ENCODE peak calls at places on chromosomes 4 and X, in four cellular contexts. L is kidney; K is CD4-positive, CD25-positive, alpha-beta regulatory T cell; E is IMR-90. W is an unnamed sample. For H3K36me3 and H3K4me1, the result is how much of the 10 kb centered on the place peaks cover.

GRCh38 chr4:132818091-132818490 is 331.0 kb upstream of the PCDH10 start:
- DNase-seq in L (no peak), E (no peak), K (no peak), W (no peak)

GRCh38 chrX:107227780-107228485 is 21.5 kb downstream of the DNAAF6 start:
- DNase-seq in K (no peak), L (no peak), E (no peak), W (no peak)

GRCh38 chr4:45438047-45438446 is 685.8 kb downstream of the GABRG1 start:
- DNase-seq in L (no peak), K (no peak), E (no peak), W (no peak)

GRCh38 chr4:101824500-101824899 is 34.0 kb downstream of the BANK1 start:
- DNase-seq in E (no peak), L (no peak), K (no peak), W (no peak)

GRCh38 chr4:56671860-56672259 is 9.2 kb downstream of the HOPX start:
- DNase-seq in E (no peak), L (no peak), K (no peak), W (no peak)

GRCh38 chr4:4693258-4693657 is 151.4 kb upstream of the STX18 start:
- DNase-seq in K (no peak), L (no peak), E (no peak), W (no peak)

GRCh38 chr4:115851918-115852766 is 738.7 kb upstream of the NDST4 start:
- DNase-seq in E (no peak), L (no peak), K (no peak), W (no peak)

GRCh38 chr4:67109276-67109675 is 436.0 kb downstream of the CENPC start:
- DNase-seq in L (no peak), K (no peak), E (no peak), W (no peak)

GRCh38 chrX:69151898-69152297 is 13.4 kb downstream of the PJA1 start:
- DNase-seq in E (no peak), K (no peak), L (no peak), W (no peak)

DNA sequence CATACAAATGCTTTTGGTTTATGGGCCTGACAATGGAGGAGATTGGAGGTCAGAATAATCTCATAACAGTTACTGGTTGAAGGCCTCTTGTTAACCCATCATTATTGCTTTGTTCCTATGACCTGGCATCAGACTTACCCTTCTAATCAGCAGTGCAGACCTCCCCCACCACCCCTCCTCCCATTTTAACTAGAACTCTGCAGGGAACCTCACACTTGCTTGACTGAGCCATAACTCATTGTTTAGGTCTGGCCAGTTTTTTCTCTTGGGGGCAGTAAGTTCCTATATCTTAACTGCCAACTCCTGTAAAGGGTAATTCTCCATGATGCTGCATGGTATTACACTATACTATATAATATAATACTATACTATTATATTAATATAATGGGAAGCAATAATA is 609.3 kb downstream of the IL1RAPL1 start:
- DNase-seq in E (no peak), K (no peak), L (no peak), W (no peak)
- H3K4me3 ChIP-seq in E (no peak), K (no peak), L (no peak), W (no peak)

DNA sequence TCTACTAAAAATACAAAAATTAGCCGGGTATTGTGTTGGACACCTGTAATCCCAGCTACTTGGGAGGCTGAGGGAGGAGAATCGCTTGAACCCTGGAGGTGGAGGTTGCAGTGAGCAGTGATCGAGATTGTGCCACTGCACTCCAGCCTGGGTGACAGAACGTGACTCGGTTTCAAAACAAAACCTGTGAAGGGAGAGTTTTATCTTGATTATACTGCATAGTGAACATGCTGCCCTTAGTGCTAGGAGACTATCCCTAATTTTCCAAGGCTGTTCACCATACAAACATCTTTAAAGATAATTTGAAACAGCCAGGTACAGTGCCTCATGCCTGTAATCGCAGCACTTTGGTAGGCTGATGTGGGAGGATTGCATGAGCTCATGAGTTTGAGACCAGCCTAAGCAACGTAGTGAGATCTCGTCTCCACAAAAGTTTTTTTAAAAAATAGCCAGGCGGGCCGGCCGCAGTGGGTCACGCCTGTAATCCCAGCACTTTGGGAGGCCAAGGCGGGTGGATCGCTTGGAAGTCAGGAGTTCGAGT is 6.2 kb downstream of the AFF1 start:
- DNase-seq in L (no peak), K (no peak), E (no peak), W (no peak)
- H3K36me3 ChIP-seq in L (under half), K (under half), E (under half), W (under half)

DNA sequence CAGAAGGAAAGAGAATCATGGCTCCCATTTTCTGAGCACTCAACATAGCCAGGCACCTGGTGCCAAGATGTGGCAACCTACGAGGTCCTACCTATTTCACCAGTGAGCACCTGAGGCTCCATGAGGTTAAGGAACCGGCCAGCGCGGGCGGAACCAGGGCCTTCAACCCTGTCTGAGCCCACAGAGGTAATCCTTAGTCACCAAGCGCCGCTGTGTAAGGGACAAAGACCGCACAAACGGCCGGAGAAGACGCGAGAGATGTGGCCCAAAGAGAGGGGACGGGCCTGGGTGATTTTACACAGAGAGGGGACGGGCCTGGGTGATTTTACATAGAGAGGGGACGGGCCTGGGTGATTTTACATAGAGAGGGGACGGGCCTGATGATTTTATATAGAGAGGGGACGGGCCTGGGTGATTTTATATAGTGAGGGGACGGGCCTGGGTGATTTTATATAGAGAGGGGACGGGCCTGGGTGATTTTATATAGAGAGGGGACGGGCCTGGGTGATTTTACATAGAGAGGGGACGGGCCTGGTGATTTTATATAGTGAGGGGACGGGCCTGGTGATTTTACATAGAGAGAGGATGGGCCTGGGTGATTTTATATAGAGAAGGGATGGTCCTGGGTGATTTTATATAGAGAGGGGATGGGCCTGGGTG is 114.2 kb downstream of the SMIM20 start:
- DNase-seq in E (no peak), L (no peak), K (no peak), W (no peak)
- H3K4me1 ChIP-seq in E (under half), L (under half), K (under half), W (under half)

GRCh38 chr4:143512978-143513313 is 556 bp upstream of the SMARCA5 start:
- DNase-seq in L (no peak), E (no peak), K (peak), W (no peak)
- H3K4me3 ChIP-seq in L (peak), E (peak), K (peak), W (peak)

GRCh38 chr4:7824218-7824617 is 115.4 kb downstream of the AFAP1 start:
- DNase-seq in L (no peak), E (peak), K (no peak), W (no peak)
- H3K36me3 ChIP-seq in L (under half), E (under half), K (under half), W (under half)

GRCh38 chrX:29890004-29890403 is 325.4 kb upstream of the MAGEB2 start:
- DNase-seq in L (no peak), E (peak), K (no peak), W (no peak)
- H3K4me1 ChIP-seq in L (under half), E (under half), K (under half), W (under half)

DNA sequence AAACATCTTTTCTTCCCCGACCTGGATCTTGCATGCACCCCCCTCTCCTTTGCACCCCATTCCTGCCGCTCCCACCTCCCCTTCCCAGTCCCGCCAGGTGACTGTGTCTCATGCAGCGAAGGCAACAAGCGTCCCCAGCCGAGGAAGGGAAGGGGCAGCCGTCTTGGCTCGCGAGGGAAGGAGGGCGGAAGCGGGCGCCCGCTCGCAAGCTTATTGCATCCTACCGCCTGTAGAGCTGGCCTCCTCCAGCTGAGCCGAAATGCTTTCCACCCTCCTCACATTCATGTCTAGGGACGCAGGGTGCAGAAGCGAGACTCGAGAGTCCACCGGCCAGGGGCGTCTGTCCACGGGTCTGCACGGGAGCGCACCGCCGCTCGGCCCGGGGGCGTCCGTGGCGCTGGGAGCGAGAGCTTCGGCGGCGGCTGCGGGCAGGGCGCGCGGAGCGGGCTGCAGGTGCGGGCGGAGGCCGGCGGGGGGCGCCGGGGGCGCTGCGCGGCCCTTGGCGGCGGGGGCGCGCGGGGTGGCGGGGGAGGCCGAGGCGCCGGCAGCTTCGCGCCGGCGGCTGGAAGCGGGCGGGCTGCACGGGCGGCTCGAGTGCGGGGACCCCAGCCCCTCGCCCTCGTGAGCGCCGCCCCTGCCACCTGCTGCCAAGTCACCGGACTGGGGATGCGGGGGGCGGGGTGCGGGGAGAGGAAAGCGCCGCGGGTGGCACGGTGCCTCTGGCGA is at the start of gene KCNIP4:
- DNase-seq in K (no peak), L (peak), E (no peak), W (no peak)
- H3K4me3 ChIP-seq in K (no peak), L (peak), E (peak), W (no peak)

DNA sequence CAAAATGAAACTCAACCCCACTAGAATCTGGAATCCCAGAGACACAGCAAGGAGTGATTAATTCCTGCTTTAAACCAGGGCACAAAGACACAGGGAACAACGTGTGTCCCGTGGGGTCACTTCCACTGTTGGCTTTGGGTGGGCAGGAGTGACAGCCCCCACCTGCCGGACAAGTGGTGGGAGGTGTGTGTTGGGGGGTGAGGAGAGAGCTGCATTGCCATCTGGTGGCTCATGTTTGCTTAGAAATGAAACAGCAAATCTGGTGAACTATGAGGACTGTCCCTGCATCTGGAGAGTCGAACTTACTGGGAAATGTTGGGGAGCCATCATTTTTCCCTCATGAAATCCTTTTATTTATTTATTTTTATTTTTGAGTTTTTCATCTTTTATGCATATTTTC is 75.9 kb upstream of the AFAP1 start:
- DNase-seq in L (no peak), K (no peak), E (peak), W (no peak)
- H3K36me3 ChIP-seq in L (under half), K (under half), E (under half), W (under half)

GRCh38 chr4:108979754-108980153 is 216.9 kb upstream of the ETNPPL start:
- DNase-seq in K (no peak), L (no peak), E (no peak), W (no peak)

GRCh38 chr4:108978066-108978465 is 215.2 kb upstream of the ETNPPL start:
- DNase-seq in L (no peak), E (no peak), K (no peak), W (no peak)

GRCh38 chr4:108982786-108983185 is 219.9 kb upstream of the ETNPPL start:
- DNase-seq in L (no peak), K (no peak), E (no peak), W (no peak)

GRCh38 chr4:108982359-108982758 is 219.5 kb upstream of the ETNPPL start:
- DNase-seq in L (no peak), K (no peak), E (no peak), W (no peak)

GRCh38 chr4:108980455-108981239 is 217.8 kb upstream of the ETNPPL start:
- DNase-seq in K (no peak), L (no peak), E (no peak), W (no peak)
- H3K4me1 ChIP-seq in K (under half), L (under half), E (under half), W (under half)